ENCODE peak calls at places on chromosomes 2 and 18, in four cellular contexts. One of them, this sample, is unnamed.

GRCh38 chr2:169073211-169073971 is 4.0 kb downstream of the DHRS9 start:
- DNase-seq in HCEC 1CT: peak; percentile 38
- DNase-seq in neural progenitor cell: no peak
- DNase-seq in left cardiac atrium: no peak
- DNase-seq in this sample: peak; percentile 48

GRCh38 chr18:6058941-6059340 is 163.6 kb upstream of the TMEM200C start:
- DNase-seq in left cardiac atrium: peak; percentile 53
- DNase-seq in neural progenitor cell: peak; percentile 61
- DNase-seq in HCEC 1CT: no peak
- DNase-seq in this sample: peak; percentile 87

GRCh38 chr18:22604390-22604985 is 186.8 kb upstream of the CTAGE1 start:
- DNase-seq in left cardiac atrium: peak; percentile 67
- DNase-seq in neural progenitor cell: no peak
- DNase-seq in HCEC 1CT: no peak
- DNase-seq in this sample: no peak

GRCh38 chr2:100820346-100821254 is 661 bp downstream of the NPAS2 start:
- DNase-seq in neural progenitor cell: peak; percentile 39
- DNase-seq in left cardiac atrium: peak; percentile 35
- DNase-seq in HCEC 1CT: peak; percentile 17
- DNase-seq in this sample: peak; percentile 18

GRCh38 chr18:3453540-3454364 is 3.8 kb downstream of the TGIF1 start:
- DNase-seq in HCEC 1CT: peak; percentile 95
- DNase-seq in left cardiac atrium: peak; percentile 59
- DNase-seq in neural progenitor cell: peak; percentile 77
- DNase-seq in this sample: peak; percentile 94

GRCh38 chr2:167196461-167197252 is 308.4 kb downstream of the XIRP2 start:
- DNase-seq in HCEC 1CT: peak; percentile 33
- DNase-seq in neural progenitor cell: peak; percentile 21
- DNase-seq in left cardiac atrium: peak; percentile 28
- DNase-seq in this sample: peak; percentile 31

GRCh38 chr18:47149457-47150028 is 757 bp downstream of the HDHD2 start:
- DNase-seq in HCEC 1CT: no peak
- DNase-seq in left cardiac atrium: no peak
- DNase-seq in neural progenitor cell: peak; percentile 28
- DNase-seq in this sample: no peak

GRCh38 chr2:199431748-199432213 is 26.0 kb downstream of the SATB2 start:
- DNase-seq in HCEC 1CT: no peak
- DNase-seq in neural progenitor cell: peak; percentile 11
- DNase-seq in left cardiac atrium: no peak
- DNase-seq in this sample: peak; percentile 66

GRCh38 chr2:169071455-169071854 is 2.1 kb downstream of the DHRS9 start:
- DNase-seq in left cardiac atrium: no peak
- DNase-seq in neural progenitor cell: no peak
- DNase-seq in HCEC 1CT: no peak
- DNase-seq in this sample: no peak

GRCh38 chr2:1115843-1116539 is 165.3 kb downstream of the SNTG2 start:
- DNase-seq in left cardiac atrium: no peak
- DNase-seq in neural progenitor cell: no peak
- DNase-seq in HCEC 1CT: no peak
- DNase-seq in this sample: no peak

GRCh38 chr2:200079356-200079755 is 124.0 kb downstream of the MAIP1 start:
- DNase-seq in left cardiac atrium: no peak
- DNase-seq in neural progenitor cell: no peak
- DNase-seq in HCEC 1CT: no peak
- DNase-seq in this sample: no peak

GRCh38 chr2:100292022-100292580 is 30.2 kb downstream of the LONRF2 start:
- DNase-seq in left cardiac atrium: peak; percentile 64
- DNase-seq in HCEC 1CT: no peak
- DNase-seq in neural progenitor cell: peak; percentile 9
- DNase-seq in this sample: peak; percentile 97

GRCh38 chr2:15435474-15435873 is 125.7 kb downstream of the NBAS start:
- DNase-seq in left cardiac atrium: no peak
- DNase-seq in neural progenitor cell: no peak
- DNase-seq in HCEC 1CT: no peak
- DNase-seq in this sample: no peak

GRCh38 chr18:74529811-74530583 is 4.3 kb upstream of the CNDP1 start:
- DNase-seq in left cardiac atrium: no peak
- DNase-seq in HCEC 1CT: no peak
- DNase-seq in neural progenitor cell: no peak
- DNase-seq in this sample: no peak

GRCh38 chr2:21643180-21643579 is 519.4 kb downstream of the TDRD15 start:
- DNase-seq in left cardiac atrium: no peak
- DNase-seq in HCEC 1CT: no peak
- DNase-seq in neural progenitor cell: no peak
- DNase-seq in this sample: peak; percentile 11

GRCh38 chr2:28247326-28247725 is 145.3 kb upstream of the FOSL2 start:
- DNase-seq in HCEC 1CT: no peak
- DNase-seq in neural progenitor cell: no peak
- DNase-seq in left cardiac atrium: no peak
- DNase-seq in this sample: no peak

GRCh38 chr2:95031726-95032116 is 6.2 kb downstream of the MAL start:
- DNase-seq in left cardiac atrium: no peak
- DNase-seq in HCEC 1CT: no peak
- DNase-seq in neural progenitor cell: no peak
- DNase-seq in this sample: no peak

GRCh38 chr2:37912056-37912455 is 13.0 kb upstream of the RMDN2 start:
- DNase-seq in neural progenitor cell: no peak
- DNase-seq in HCEC 1CT: peak; percentile 49
- DNase-seq in left cardiac atrium: no peak
- DNase-seq in this sample: no peak

GRCh38 chr2:75068546-75068945 is 110.1 kb downstream of the POLE4 start:
- DNase-seq in neural progenitor cell: no peak
- DNase-seq in HCEC 1CT: no peak
- DNase-seq in left cardiac atrium: no peak
- DNase-seq in this sample: no peak

GRCh38 chr2:70475266-70475665 is 78.4 kb downstream of the TGFA start:
- DNase-seq in HCEC 1CT: no peak
- DNase-seq in left cardiac atrium: no peak
- DNase-seq in neural progenitor cell: no peak
- DNase-seq in this sample: no peak

GRCh38 chr2:51981813-51982212 is 949.9 kb upstream of the NRXN1 start:
- DNase-seq in left cardiac atrium: no peak
- DNase-seq in HCEC 1CT: peak; percentile 44
- DNase-seq in neural progenitor cell: no peak
- DNase-seq in this sample: peak; percentile 16

GRCh38 chr18:57439617-57439975 is 4.4 kb downstream of the ONECUT2 start:
- DNase-seq in HCEC 1CT: no peak
- DNase-seq in neural progenitor cell: peak; percentile 84
- DNase-seq in left cardiac atrium: no peak
- DNase-seq in this sample: no peak

GRCh38 chr18:13452448-13452811 is 233.9 kb downstream of the LDLRAD4 start:
- DNase-seq in left cardiac atrium: no peak
- DNase-seq in neural progenitor cell: peak; percentile 15
- DNase-seq in HCEC 1CT: no peak
- DNase-seq in this sample: peak; percentile 62

GRCh38 chr2:43123981-43124666 is 102.3 kb downstream of the ZFP36L2 start:
- DNase-seq in left cardiac atrium: peak; percentile 15
- DNase-seq in neural progenitor cell: no peak
- DNase-seq in HCEC 1CT: no peak
- DNase-seq in this sample: no peak

GRCh38 chr2:84302513-84303412 is 156.3 kb downstream of the SUCLG1 start:
- DNase-seq in left cardiac atrium: no peak
- DNase-seq in neural progenitor cell: peak; percentile 69
- DNase-seq in HCEC 1CT: peak; percentile 9
- DNase-seq in this sample: peak; percentile 52

GRCh38 chr18:22711381-22711717 is 221.8 kb upstream of the RBBP8 start:
- DNase-seq in neural progenitor cell: no peak
- DNase-seq in HCEC 1CT: no peak
- DNase-seq in left cardiac atrium: no peak
- DNase-seq in this sample: peak; percentile 62

GRCh38 chr18:46352520-46353250 is 248.5 kb downstream of the HAUS1 start:
- DNase-seq in HCEC 1CT: no peak
- DNase-seq in left cardiac atrium: no peak
- DNase-seq in neural progenitor cell: no peak
- DNase-seq in this sample: peak; percentile 9